ENCODE peak calls at places on chromosomes 5 and 9, in five cellular contexts. One of them, this sample, is unnamed.

GRCh38 chr5:178462846-178463245 is 127.3 kb downstream of the COL23A1 start:
- DNase-seq in right atrium auricular region: no peak
- DNase-seq in aorta: peak
- DNase-seq in AG04449: no peak
- DNase-seq in dorsolateral prefrontal cortex: no peak
- DNase-seq in this sample: no peak

GRCh38 chr5:124355928-124356327 is 390.5 kb downstream of the ZNF608 start:
- DNase-seq in dorsolateral prefrontal cortex: no peak
- DNase-seq in right atrium auricular region: no peak
- DNase-seq in AG04449: no peak
- DNase-seq in aorta: no peak
- DNase-seq in this sample: no peak

GRCh38 chr5:53343187-53343586 is 137.2 kb upstream of the FST start:
- DNase-seq in right atrium auricular region: no peak
- DNase-seq in aorta: no peak
- DNase-seq in dorsolateral prefrontal cortex: no peak
- DNase-seq in AG04449: peak
- DNase-seq in this sample: peak

GRCh38 chr5:151196556-151197290 is 27.2 kb downstream of the CCDC69 start:
- DNase-seq in right atrium auricular region: peak
- DNase-seq in aorta: no peak
- DNase-seq in dorsolateral prefrontal cortex: no peak
- DNase-seq in AG04449: no peak
- DNase-seq in this sample: no peak

GRCh38 chr9:34986541-34987047 is 3.0 kb upstream of the DNAJB5 start:
- DNase-seq in right atrium auricular region: no peak
- DNase-seq in dorsolateral prefrontal cortex: peak
- DNase-seq in AG04449: no peak
- DNase-seq in aorta: peak
- DNase-seq in this sample: no peak

GRCh38 chr9:99466787-99467186 is 244.7 kb downstream of the SEC61B start:
- DNase-seq in right atrium auricular region: no peak
- DNase-seq in AG04449: no peak
- DNase-seq in aorta: no peak
- DNase-seq in dorsolateral prefrontal cortex: no peak
- DNase-seq in this sample: no peak

GRCh38 chr5:61817472-61818326 is 485.6 kb downstream of the ZSWIM6 start:
- DNase-seq in AG04449: peak
- DNase-seq in aorta: no peak
- DNase-seq in right atrium auricular region: no peak
- DNase-seq in dorsolateral prefrontal cortex: peak
- DNase-seq in this sample: no peak

GRCh38 chr5:38265546-38266179 is 7.3 kb downstream of the EGFLAM start:
- DNase-seq in right atrium auricular region: peak
- DNase-seq in AG04449: no peak
- DNase-seq in aorta: no peak
- DNase-seq in dorsolateral prefrontal cortex: peak
- DNase-seq in this sample: no peak

GRCh38 chr9:95004452-95005275 is 278.2 kb downstream of the AOPEP start:
- DNase-seq in aorta: peak
- DNase-seq in dorsolateral prefrontal cortex: no peak
- DNase-seq in AG04449: no peak
- DNase-seq in right atrium auricular region: no peak
- DNase-seq in this sample: no peak

GRCh38 chr9:82923410-82924242 is 139.3 kb downstream of the RASEF start:
- DNase-seq in right atrium auricular region: no peak
- DNase-seq in aorta: no peak
- DNase-seq in AG04449: no peak
- DNase-seq in dorsolateral prefrontal cortex: no peak
- DNase-seq in this sample: no peak

GRCh38 chr5:146719179-146719578 is 159.4 kb downstream of the PPP2R2B start:
- DNase-seq in dorsolateral prefrontal cortex: no peak
- DNase-seq in aorta: no peak
- DNase-seq in right atrium auricular region: no peak
- DNase-seq in AG04449: no peak
- DNase-seq in this sample: no peak

GRCh38 chr5:38509185-38509584 is 47.3 kb downstream of the LIFR start:
- DNase-seq in right atrium auricular region: no peak
- DNase-seq in dorsolateral prefrontal cortex: no peak
- DNase-seq in aorta: no peak
- DNase-seq in AG04449: peak
- DNase-seq in this sample: peak

GRCh38 chr9:97632406-97632991 is 669 bp downstream of the TSTD2 start:
- DNase-seq in AG04449: peak
- DNase-seq in dorsolateral prefrontal cortex: peak
- DNase-seq in aorta: peak
- DNase-seq in right atrium auricular region: peak
- DNase-seq in this sample: peak

GRCh38 chr9:136052991-136053756 is 41.9 kb downstream of the NACC2 start:
- DNase-seq in AG04449: no peak
- DNase-seq in aorta: no peak
- DNase-seq in dorsolateral prefrontal cortex: no peak
- DNase-seq in right atrium auricular region: no peak
- DNase-seq in this sample: no peak
- H3K4me3 ChIP-seq in AG04449: peak
- H3K4me3 ChIP-seq in aorta: no peak
- H3K4me3 ChIP-seq in dorsolateral prefrontal cortex: peak
- H3K4me3 ChIP-seq in right atrium auricular region: peak
- H3K4me3 ChIP-seq in this sample: no peak

DNA sequence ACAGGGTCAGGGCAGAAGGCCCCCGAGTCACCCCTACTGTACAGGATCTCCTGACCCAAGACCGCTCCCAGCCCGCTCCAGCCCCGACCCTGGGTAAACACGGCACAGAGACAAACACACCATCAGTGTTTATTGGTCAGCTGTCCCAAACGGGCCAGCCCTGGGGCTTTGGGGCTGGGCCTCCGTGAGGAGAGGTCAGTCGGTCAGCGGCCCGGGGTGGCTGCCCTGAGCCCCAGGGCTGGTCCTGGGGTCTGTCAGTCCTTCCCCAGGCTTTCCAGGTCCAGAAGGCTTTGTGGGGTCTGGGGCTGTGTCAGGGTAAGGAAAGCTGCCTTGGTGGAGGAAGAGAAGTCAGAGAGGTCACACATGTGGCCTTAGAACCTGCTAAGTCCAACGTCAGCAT is 2.7 kb downstream of the DPM2 start:
- DNase-seq in right atrium auricular region: no peak
- DNase-seq in aorta: no peak
- DNase-seq in dorsolateral prefrontal cortex: no peak
- DNase-seq in AG04449: no peak
- DNase-seq in this sample: no peak
- H3K4me3 ChIP-seq in right atrium auricular region: no peak
- H3K4me3 ChIP-seq in aorta: no peak
- H3K4me3 ChIP-seq in dorsolateral prefrontal cortex: no peak
- H3K4me3 ChIP-seq in AG04449: no peak
- H3K4me3 ChIP-seq in this sample: no peak

DNA sequence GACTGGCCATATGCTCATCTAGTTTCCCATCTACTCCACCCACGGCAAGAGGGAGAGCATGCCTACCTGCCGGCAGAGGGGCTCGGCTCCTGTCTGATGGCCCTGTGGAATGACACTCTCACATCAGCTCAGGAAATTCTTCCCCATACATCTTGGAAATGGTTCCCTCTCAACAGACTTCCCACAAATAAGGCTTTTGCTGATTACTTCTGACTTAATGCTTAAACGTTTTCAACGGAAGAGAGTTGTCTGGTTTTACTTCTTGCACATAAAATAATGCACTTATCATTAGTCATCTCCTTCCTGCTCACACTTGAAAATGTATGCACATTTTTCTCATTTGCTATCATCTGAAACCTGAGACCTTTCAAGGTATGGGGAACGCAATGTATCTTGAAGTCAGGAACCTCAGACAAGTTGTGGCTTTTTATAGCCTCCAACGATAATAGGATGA is 129.5 kb downstream of the TTLL11 start:
- DNase-seq in dorsolateral prefrontal cortex: no peak
- DNase-seq in aorta: no peak
- DNase-seq in AG04449: peak
- DNase-seq in right atrium auricular region: no peak
- DNase-seq in this sample: peak
- H3K4me3 ChIP-seq in dorsolateral prefrontal cortex: no peak
- H3K4me3 ChIP-seq in aorta: no peak
- H3K4me3 ChIP-seq in AG04449: no peak
- H3K4me3 ChIP-seq in right atrium auricular region: no peak
- H3K4me3 ChIP-seq in this sample: peak

GRCh38 chr9:105296445-105296844 is 52.0 kb downstream of the SLC44A1 start:
- DNase-seq in dorsolateral prefrontal cortex: no peak
- DNase-seq in right atrium auricular region: no peak
- DNase-seq in AG04449: no peak
- DNase-seq in aorta: no peak
- DNase-seq in this sample: no peak
- H3K4me3 ChIP-seq in dorsolateral prefrontal cortex: peak
- H3K4me3 ChIP-seq in right atrium auricular region: no peak
- H3K4me3 ChIP-seq in AG04449: no peak
- H3K4me3 ChIP-seq in aorta: no peak
- H3K4me3 ChIP-seq in this sample: no peak

GRCh38 chr9:124040935-124041816 is 29.6 kb downstream of the LHX2 start:
- DNase-seq in aorta: peak
- DNase-seq in right atrium auricular region: no peak
- DNase-seq in dorsolateral prefrontal cortex: no peak
- DNase-seq in AG04449: no peak
- DNase-seq in this sample: no peak
- H3K4me3 ChIP-seq in aorta: no peak
- H3K4me3 ChIP-seq in right atrium auricular region: peak
- H3K4me3 ChIP-seq in dorsolateral prefrontal cortex: peak
- H3K4me3 ChIP-seq in AG04449: peak
- H3K4me3 ChIP-seq in this sample: peak

GRCh38 chr9:38047301-38048251 is 21.5 kb downstream of the SHB start:
- DNase-seq in right atrium auricular region: peak
- DNase-seq in dorsolateral prefrontal cortex: peak
- DNase-seq in aorta: peak
- DNase-seq in AG04449: peak
- DNase-seq in this sample: no peak
- H3K4me3 ChIP-seq in right atrium auricular region: no peak
- H3K4me3 ChIP-seq in dorsolateral prefrontal cortex: peak
- H3K4me3 ChIP-seq in aorta: no peak
- H3K4me3 ChIP-seq in AG04449: peak
- H3K4me3 ChIP-seq in this sample: peak

GRCh38 chr9:121598167-121599000 is 53.0 kb upstream of the DAB2IP start:
- DNase-seq in right atrium auricular region: peak
- DNase-seq in AG04449: peak
- DNase-seq in aorta: peak
- DNase-seq in dorsolateral prefrontal cortex: no peak
- DNase-seq in this sample: peak

GRCh38 chr9:121599186-121599871 is 52.1 kb upstream of the DAB2IP start:
- DNase-seq in dorsolateral prefrontal cortex: no peak
- DNase-seq in AG04449: no peak
- DNase-seq in aorta: peak
- DNase-seq in right atrium auricular region: no peak
- DNase-seq in this sample: no peak

GRCh38 chr9:121596515-121596914 is 54.9 kb upstream of the DAB2IP start:
- DNase-seq in right atrium auricular region: no peak
- DNase-seq in aorta: no peak
- DNase-seq in dorsolateral prefrontal cortex: no peak
- DNase-seq in AG04449: no peak
- DNase-seq in this sample: no peak

GRCh38 chr9:121599872-121600585 is 51.4 kb upstream of the DAB2IP start:
- DNase-seq in AG04449: no peak
- DNase-seq in right atrium auricular region: no peak
- DNase-seq in aorta: no peak
- DNase-seq in dorsolateral prefrontal cortex: no peak
- DNase-seq in this sample: no peak

GRCh38 chr9:121597693-121598166 is 53.7 kb upstream of the DAB2IP start:
- DNase-seq in right atrium auricular region: no peak
- DNase-seq in AG04449: no peak
- DNase-seq in dorsolateral prefrontal cortex: no peak
- DNase-seq in aorta: no peak
- DNase-seq in this sample: no peak
- H3K4me3 ChIP-seq in right atrium auricular region: peak
- H3K4me3 ChIP-seq in AG04449: peak
- H3K4me3 ChIP-seq in dorsolateral prefrontal cortex: peak
- H3K4me3 ChIP-seq in aorta: no peak
- H3K4me3 ChIP-seq in this sample: no peak

GRCh38 chr9:89865981-89866380 is 261.2 kb downstream of the GADD45G start:
- DNase-seq in aorta: peak
- DNase-seq in AG04449: no peak
- DNase-seq in dorsolateral prefrontal cortex: no peak
- DNase-seq in right atrium auricular region: no peak
- DNase-seq in this sample: no peak

GRCh38 chr9:89864257-89864656 is 259.4 kb downstream of the GADD45G start:
- DNase-seq in right atrium auricular region: no peak
- DNase-seq in dorsolateral prefrontal cortex: no peak
- DNase-seq in aorta: peak
- DNase-seq in AG04449: no peak
- DNase-seq in this sample: no peak

GRCh38 chr9:89863837-89864236 is 259.0 kb downstream of the GADD45G start:
- DNase-seq in aorta: peak
- DNase-seq in right atrium auricular region: no peak
- DNase-seq in AG04449: no peak
- DNase-seq in dorsolateral prefrontal cortex: no peak
- DNase-seq in this sample: no peak

GRCh38 chr9:89864731-89865130 is 259.9 kb downstream of the GADD45G start:
- DNase-seq in aorta: peak
- DNase-seq in right atrium auricular region: no peak
- DNase-seq in AG04449: no peak
- DNase-seq in dorsolateral prefrontal cortex: no peak
- DNase-seq in this sample: no peak

DNA sequence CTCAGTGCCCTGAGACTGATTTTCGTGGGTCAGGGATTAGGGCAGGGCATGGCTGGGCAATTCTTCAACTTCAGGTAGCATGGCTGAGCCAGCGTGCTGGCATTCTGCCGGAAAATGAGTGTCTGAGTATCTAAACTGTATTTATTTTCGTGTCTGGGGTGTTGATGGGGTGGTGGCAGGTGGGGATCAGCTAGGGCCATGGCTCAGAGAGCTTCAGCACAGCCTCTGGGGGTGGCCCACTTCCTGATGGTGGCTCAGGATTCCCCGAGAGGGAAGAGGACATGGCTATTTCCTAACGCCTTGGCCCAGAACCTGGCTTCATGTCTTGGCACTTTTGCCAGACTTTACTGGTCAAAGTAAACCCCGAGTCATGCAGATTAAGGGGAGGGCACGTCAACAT is 260.5 kb downstream of the GADD45G start:
- DNase-seq in dorsolateral prefrontal cortex: no peak
- DNase-seq in aorta: peak
- DNase-seq in right atrium auricular region: no peak
- DNase-seq in AG04449: no peak
- DNase-seq in this sample: no peak
- H3K4me3 ChIP-seq in dorsolateral prefrontal cortex: no peak
- H3K4me3 ChIP-seq in aorta: no peak
- H3K4me3 ChIP-seq in right atrium auricular region: no peak
- H3K4me3 ChIP-seq in AG04449: no peak
- H3K4me3 ChIP-seq in this sample: no peak

DNA sequence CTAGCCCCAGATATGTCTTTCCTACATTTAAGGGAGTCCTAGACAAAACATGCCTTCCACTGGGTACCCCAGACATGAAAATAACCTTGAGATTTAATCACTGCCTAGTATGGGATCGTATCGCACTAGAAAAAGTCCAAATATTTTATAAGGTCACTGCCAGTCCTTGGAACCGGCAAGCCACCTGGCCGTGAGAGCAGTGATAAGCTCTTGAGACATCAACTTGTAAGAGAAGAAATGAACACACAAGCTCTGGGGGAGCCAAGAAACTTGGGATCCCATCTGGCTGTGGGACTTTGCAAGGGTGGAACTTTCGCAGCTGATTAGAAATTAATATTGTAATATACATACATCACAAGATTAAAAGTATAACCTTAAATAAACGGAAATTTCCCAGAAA is 21.5 kb downstream of the MYO10 start:
- DNase-seq in aorta: no peak
- DNase-seq in AG04449: no peak
- DNase-seq in dorsolateral prefrontal cortex: no peak
- DNase-seq in right atrium auricular region: no peak
- DNase-seq in this sample: no peak
- H3K4me3 ChIP-seq in aorta: no peak
- H3K4me3 ChIP-seq in AG04449: no peak
- H3K4me3 ChIP-seq in dorsolateral prefrontal cortex: no peak
- H3K4me3 ChIP-seq in right atrium auricular region: no peak
- H3K4me3 ChIP-seq in this sample: no peak

This sample was measured in skeletal muscle cell.